ENCODE peak calls at places on chromosomes 1 and 21, in four cellular contexts. G, B, O and R are unnamed samples.

GRCh38 chr1:221557024-221557423 is 184.9 kb downstream of the DUSP10 start:
- DNase-seq in G (no peak), B (no peak), O (no peak), R (no peak)

GRCh38 chr1:221708987-221709386 is 32.9 kb downstream of the DUSP10 start:
- DNase-seq in G (no peak), O (no peak), B (peak), R (no peak)

GRCh38 chr1:31414692-31415370 is 1.8 kb downstream of the SERINC2 start:
- DNase-seq in B (no peak), G (no peak), O (no peak), R (no peak)

GRCh38 chr21:19130379-19131028 is 726.9 kb upstream of the TMPRSS15 start:
- DNase-seq in G (no peak), O (no peak), B (no peak), R (no peak)

GRCh38 chr1:206555473-206555935 is 48.2 kb downstream of the RASSF5 start:
- DNase-seq in B (peak), O (no peak), G (peak), R (no peak)

GRCh38 chr1:200989337-200989736 is 34.2 kb downstream of the KIF21B start:
- DNase-seq in G (no peak), O (no peak), B (no peak), R (no peak)

GRCh38 chr1:226656201-226656600 is 82.9 kb downstream of the ITPKB start:
- DNase-seq in G (no peak), O (no peak), B (no peak), R (no peak)

GRCh38 chr1:235067396-235068154 is 61.1 kb downstream of the TOMM20 start:
- DNase-seq in B (peak), G (peak), O (peak), R (peak)

GRCh38 chr1:94607398-94607797 is 65.8 kb upstream of the F3 start:
- DNase-seq in G (no peak), O (no peak), B (no peak), R (no peak)

GRCh38 chr21:18155508-18156193 is 89.0 kb upstream of the CHODL start:
- DNase-seq in G (no peak), O (no peak), B (peak), R (no peak)

GRCh38 chr1:154820646-154821045 is 49.4 kb downstream of the KCNN3 start:
- DNase-seq in O (no peak), B (no peak), G (no peak), R (no peak)

GRCh38 chr21:36654341-36654740 is 44.6 kb upstream of the SIM2 start:
- DNase-seq in B (no peak), O (no peak), G (no peak), R (no peak)

GRCh38 chr1:225911207-225912130 is 12.6 kb downstream of the PYCR2 start:
- DNase-seq in G (no peak), B (peak), O (peak), R (no peak)

GRCh38 chr1:174262747-174263241 is 103.5 kb downstream of the RABGAP1L start:
- DNase-seq in G (no peak), O (no peak), B (peak), R (peak)

GRCh38 chr1:219119839-219120238 is 53.8 kb upstream of the LYPLAL1 start:
- DNase-seq in B (no peak), G (no peak), O (no peak), R (peak)

GRCh38 chr1:153790282-153790995 is 15.2 kb downstream of the SLC27A3 start:
- DNase-seq in G (peak), B (peak), O (peak), R (peak)

GRCh38 chr1:154568165-154568815 is 712 bp downstream of the CHRNB2 start:
- DNase-seq in O (no peak), B (no peak), G (no peak), R (no peak)

GRCh38 chr1:109719337-109719837 is 7.3 kb downstream of the GSTM5 start:
- DNase-seq in O (no peak), G (no peak), B (peak), R (no peak)

GRCh38 chr1:109716121-109716520 is 4.1 kb downstream of the GSTM5 start:
- DNase-seq in O (peak), G (no peak), B (no peak), R (no peak)

GRCh38 chr1:109716570-109717090 is 4.6 kb downstream of the GSTM5 start:
- DNase-seq in B (no peak), O (peak), G (no peak), R (no peak)

GRCh38 chr1:109717729-109718128 is 5.7 kb downstream of the GSTM5 start:
- DNase-seq in B (no peak), O (peak), G (no peak), R (no peak)

DNA sequence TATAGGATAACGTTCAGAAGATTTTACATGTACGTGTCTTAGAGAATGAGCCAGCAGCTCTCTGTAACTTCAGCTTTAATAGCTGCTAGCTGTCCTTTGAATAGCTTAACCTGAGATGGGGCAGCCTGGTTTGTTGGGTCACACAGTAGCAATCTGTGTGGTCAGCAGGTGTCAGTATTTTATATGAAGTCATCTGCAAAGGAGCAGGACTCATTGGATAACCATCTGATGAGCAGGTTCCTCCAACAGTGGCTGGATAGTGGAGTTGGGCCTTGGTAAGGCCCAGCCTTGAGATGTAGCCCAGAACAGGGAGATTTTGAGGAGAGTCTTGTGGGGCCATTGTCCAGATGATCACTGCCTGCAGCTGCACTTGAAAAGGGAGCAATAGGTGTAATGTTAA is 6.4 kb downstream of the GSTM5 start:
- DNase-seq in O (peak), B (peak), G (no peak), R (no peak)
- TF ChIP-seq CTCF in O (no peak), B (no peak), G (peak), R (no peak)

GRCh38 chr1:64242895-64243756 is 39.7 kb downstream of the UBE2U start:
- DNase-seq in G (no peak), B (peak), O (no peak), R (peak)
- H3K4me3 ChIP-seq in G (no peak), B (no peak), O (no peak), R (no peak)

DNA sequence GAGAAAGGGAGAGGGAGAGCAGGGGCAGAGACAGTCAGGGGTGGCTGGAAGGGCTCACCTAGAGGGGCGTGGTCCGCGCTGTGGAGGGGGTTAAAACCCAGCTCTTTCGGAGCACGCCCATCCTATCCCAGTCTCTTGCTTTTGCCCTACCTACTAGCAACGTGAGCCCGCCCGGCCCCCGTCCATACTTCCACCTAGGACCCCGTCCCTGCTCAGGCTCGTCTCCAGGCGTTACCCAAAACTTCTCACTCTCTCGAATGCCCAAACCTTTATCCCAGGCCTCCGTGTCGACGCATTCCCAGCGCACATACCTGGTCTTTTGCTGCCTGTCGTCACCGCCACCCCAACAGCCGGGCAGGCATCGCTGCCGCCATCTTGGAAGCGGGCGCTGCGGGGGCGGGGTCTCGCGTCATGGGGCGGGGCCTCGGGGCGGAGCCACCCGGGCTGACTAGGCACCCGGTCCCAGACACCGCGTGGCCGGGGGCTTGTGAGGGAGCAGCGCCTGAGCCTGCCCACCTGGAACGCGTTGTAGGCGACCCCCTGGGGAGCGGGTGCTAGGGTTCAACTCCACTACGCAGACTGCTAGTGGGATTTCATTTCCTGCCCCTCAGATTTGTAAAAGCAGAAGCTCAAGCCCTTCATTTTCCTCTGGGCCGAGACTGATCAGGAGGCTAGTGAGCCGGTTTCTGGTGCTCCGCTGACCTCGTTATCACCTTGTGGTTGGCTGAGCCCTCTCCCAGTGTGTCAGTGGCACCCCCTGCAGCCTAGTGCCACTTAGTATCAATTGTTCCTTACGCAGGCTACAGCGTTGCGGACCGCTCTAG is at the start of gene B4GALT3:
- DNase-seq in G (peak), O (peak), B (peak), R (no peak)
- TF ChIP-seq CTCF in G (peak), O (no peak), B (no peak), R (no peak)

DNA sequence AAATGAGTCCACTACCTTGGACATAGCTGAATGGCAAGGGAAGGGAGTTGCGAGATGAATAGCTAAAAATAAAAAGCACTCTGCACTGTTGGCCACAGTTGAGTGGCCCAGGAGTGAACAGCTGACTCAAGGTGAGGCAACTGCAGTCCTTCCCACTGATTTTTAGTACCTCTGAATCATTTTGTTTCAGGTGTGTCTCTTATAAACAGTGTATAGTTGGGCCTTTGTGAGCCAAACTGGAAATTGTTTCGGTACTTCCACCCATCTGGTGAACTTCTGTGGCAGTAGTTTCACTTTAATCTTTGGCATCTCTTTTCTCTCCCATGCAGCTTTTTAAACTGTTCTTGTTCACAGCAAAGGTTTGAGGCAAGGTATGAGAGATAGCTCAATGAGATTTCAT is 122.7 kb downstream of the VAV3 start:
- DNase-seq in G (no peak), O (no peak), B (no peak), R (no peak)
- H3K4me3 ChIP-seq in G (no peak), O (no peak), B (no peak), R (no peak)

DNA sequence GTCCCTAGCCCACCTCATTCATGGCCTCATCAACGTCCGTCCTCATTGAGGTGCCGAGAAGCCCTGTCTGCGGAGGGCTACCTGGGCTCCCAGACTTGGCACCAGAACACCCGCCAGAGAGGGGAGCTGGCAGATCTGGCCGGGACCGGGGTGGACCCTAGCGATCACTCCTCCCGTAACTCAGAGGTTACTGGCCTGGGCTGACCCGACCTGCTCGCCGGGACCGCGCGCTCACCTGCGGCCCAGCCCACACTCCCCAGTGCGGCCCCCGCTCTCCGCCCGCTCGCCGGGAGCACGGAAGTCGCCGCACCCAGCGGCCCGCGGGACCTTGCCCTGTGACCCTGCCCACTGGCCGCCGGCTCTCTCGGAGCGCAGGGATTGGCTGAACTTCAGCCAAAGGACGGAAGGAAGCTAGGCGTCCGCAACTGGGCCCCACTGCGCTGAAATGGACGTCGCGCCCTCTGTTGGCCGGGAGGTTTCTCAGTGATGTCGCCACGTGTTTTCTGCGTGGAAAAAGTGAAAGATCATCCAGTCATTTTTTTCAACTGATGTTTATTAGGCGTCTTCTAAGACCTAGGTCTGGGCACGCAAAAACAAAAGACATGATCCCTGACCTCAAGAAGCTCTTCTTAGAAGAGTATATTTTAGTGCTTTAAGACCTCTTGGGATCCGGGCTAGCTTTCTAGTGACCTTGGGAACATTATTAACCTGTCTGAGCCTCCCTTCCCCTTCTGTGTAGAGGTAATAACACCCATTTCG is at the start of gene SMIM12:
- DNase-seq in G (peak), B (peak), O (peak), R (peak)
- TF ChIP-seq CTCF in G (peak), B (peak), O (peak), R (peak)

DNA sequence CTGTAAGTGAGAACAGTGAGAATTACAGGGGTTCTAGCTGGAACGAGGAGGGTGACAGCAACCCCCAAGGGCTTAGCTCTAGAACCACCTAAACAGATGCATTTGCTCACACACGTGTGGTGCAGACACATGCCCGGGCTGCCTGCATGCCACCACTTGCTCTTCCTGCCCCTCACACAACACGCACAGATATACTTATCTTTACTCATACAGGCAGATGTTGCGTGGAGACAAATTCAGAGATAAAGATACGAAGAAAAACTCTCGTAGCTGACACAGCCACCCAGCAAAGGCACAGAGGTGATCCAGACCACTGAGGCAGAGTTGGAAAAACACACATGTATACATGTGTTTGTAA is 13.5 kb downstream of the VANGL1 start:
- DNase-seq in G (no peak), B (no peak), O (no peak), R (no peak)
- H3K4me3 ChIP-seq in G (no peak), B (no peak), O (no peak), R (no peak)

GRCh38 chr1:52368383-52369172 is 2.6 kb upstream of the CC2D1B start:
- DNase-seq in B (peak), G (no peak), O (peak), R (no peak)
- TF ChIP-seq CTCF in B (peak), G (no peak), O (no peak), R (no peak)

GRCh38 chr1:119631433-119632102 is 16.5 kb downstream of the ZNF697 start:
- DNase-seq in B (peak), G (peak), O (peak), R (no peak)

GRCh38 chr1:119631086-119631432 is 17.0 kb downstream of the ZNF697 start:
- DNase-seq in B (no peak), G (no peak), O (no peak), R (no peak)

GRCh38 chr1:119632836-119633235 is 15.2 kb downstream of the ZNF697 start:
- DNase-seq in O (no peak), G (no peak), B (no peak), R (no peak)

GRCh38 chr1:119633575-119634325 is 14.3 kb downstream of the ZNF697 start:
- DNase-seq in G (no peak), O (no peak), B (no peak), R (no peak)

GRCh38 chr1:119632103-119632490 is 16.0 kb downstream of the ZNF697 start:
- DNase-seq in O (no peak), B (no peak), G (no peak), R (no peak)
- H3K4me3 ChIP-seq in O (no peak), B (peak), G (peak), R (no peak)